ENCODE peak calls at places on chromosomes 7 and 10, in four cellular contexts. G is body of pancreas, K is astrocyte of the spinal cord, F is heart left ventricle. S is an unnamed sample.

GRCh38 chr7:37208528-37208927 is 240.1 kb downstream of the ELMO1 start:
- DNase-seq in F (peak; percentile 76), K (peak; percentile 4), G (peak; percentile 81), S (peak; percentile 54)

GRCh38 chr7:134827889-134828288 is 48.5 kb downstream of the CALD1 start:
- DNase-seq in K (peak; percentile 90), F (no peak), G (no peak), S (no peak)

GRCh38 chr7:68461430-68461829 is 1136.8 kb upstream of the AUTS2 start:
- DNase-seq in G (no peak), F (no peak), K (no peak), S (no peak)

GRCh38 chr7:14639329-14639728 is 263.2 kb downstream of the DGKB start:
- DNase-seq in G (peak; percentile 3), K (no peak), F (no peak), S (no peak)

GRCh38 chr7:123201901-123202300 is 2.1 kb upstream of the SLC13A1 start:
- DNase-seq in K (no peak), F (no peak), G (no peak), S (no peak)

GRCh38 chr10:100518761-100519241 is 860 bp downstream of the SEC31B start:
- DNase-seq in K (peak; percentile 67), G (peak; percentile 83), F (peak; percentile 72), S (peak; percentile 70)

GRCh38 chr10:49010831-49011230 is 71.2 kb upstream of the LRRC18 start:
- DNase-seq in F (no peak), K (no peak), G (no peak), S (no peak)

GRCh38 chr10:25633542-25633941 is 300.5 kb upstream of the MYO3A start:
- DNase-seq in F (no peak), G (no peak), K (no peak), S (no peak)

GRCh38 chr7:28503396-28503795 is 91.1 kb downstream of the CREB5 start:
- DNase-seq in G (no peak), F (no peak), K (no peak), S (no peak)

GRCh38 chr7:99679400-99680191 is at the start of gene CYP3A5:
- DNase-seq in K (no peak), F (no peak), G (peak; percentile 82), S (peak; percentile 85)

GRCh38 chr7:5362466-5362865 is 61.2 kb downstream of the TNRC18 start:
- DNase-seq in F (no peak), K (no peak), G (no peak), S (no peak)

GRCh38 chr7:128427289-128427891 is 17.6 kb upstream of the IMPDH1 start:
- DNase-seq in G (peak; percentile 48), F (no peak), K (peak; percentile 64), S (no peak)

GRCh38 chr10:75102830-75103673 is 8.4 kb upstream of the SAMD8 start:
- DNase-seq in K (no peak), G (no peak), F (no peak), S (no peak)

GRCh38 chr7:93877742-93878141 is 12.8 kb downstream of the TFPI2 start:
- DNase-seq in F (no peak), K (no peak), G (no peak), S (no peak)

GRCh38 chr7:2937701-2938513 is 93.8 kb upstream of the GNA12 start:
- DNase-seq in G (no peak), F (no peak), K (no peak), S (no peak)

GRCh38 chr10:5094265-5095205 is at the start of gene AKR1C3:
- DNase-seq in F (no peak), G (peak; percentile 13), K (peak; percentile 52), S (no peak)

GRCh38 chr10:100508691-100509150 is 10.9 kb downstream of the SEC31B start:
- DNase-seq in K (peak; percentile 63), G (peak; percentile 26), F (no peak), S (no peak)

GRCh38 chr10:79982861-79983260 is 34.0 kb upstream of the SFTPD start:
- DNase-seq in F (no peak), G (no peak), K (no peak), S (no peak)

GRCh38 chr10:103493362-103493871 is at the start of gene NEURL1:
- DNase-seq in F (no peak), K (no peak), G (no peak), S (no peak)
- H3K4me3 ChIP-seq in F (peak within 1 kb of the TSS; percentile 59), K (no peak within 1 kb of the TSS), G (peak within 1 kb of the TSS; percentile 23), S (peak within 1 kb of the TSS; percentile 63)

DNA sequence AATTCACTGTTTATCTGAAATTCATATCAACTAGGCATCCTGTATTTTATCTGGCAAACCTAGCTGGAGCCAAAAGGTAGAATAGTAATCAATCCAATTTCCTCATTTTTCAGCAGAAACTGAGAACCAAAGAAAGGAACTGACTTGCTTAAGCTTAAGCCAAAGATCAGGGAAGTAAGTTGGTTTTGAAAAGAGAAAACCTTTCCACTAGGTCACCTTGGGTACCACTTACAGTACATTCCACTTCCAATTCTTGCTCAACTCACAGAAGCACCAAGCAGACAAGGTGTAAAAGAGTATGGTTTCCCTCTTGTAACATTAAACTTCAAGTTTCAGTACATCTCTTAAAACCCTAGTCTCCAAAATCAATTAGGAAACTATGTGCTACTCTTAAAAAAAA is 79.6 kb downstream of the ZFAND4 start:
- DNase-seq in F (no peak), G (no peak), K (no peak), S (no peak)
- H3K4me3 ChIP-seq in F (no peak overlapping the region), G (peak overlapping the region; percentile 83), K (no peak overlapping the region), S (peak overlapping the region; percentile 97)

GRCh38 chr10:65496541-65496940 is 1429.3 kb upstream of the LRRTM3 start:
- DNase-seq in K (no peak), G (no peak), F (no peak), S (no peak)

GRCh38 chr10:65501259-65501658 is 1424.6 kb upstream of the LRRTM3 start:
- DNase-seq in F (no peak), K (no peak), G (peak; percentile 37), S (no peak)

GRCh38 chr10:65497837-65498236 is 1428.0 kb upstream of the LRRTM3 start:
- DNase-seq in G (no peak), F (no peak), K (no peak), S (no peak)

DNA sequence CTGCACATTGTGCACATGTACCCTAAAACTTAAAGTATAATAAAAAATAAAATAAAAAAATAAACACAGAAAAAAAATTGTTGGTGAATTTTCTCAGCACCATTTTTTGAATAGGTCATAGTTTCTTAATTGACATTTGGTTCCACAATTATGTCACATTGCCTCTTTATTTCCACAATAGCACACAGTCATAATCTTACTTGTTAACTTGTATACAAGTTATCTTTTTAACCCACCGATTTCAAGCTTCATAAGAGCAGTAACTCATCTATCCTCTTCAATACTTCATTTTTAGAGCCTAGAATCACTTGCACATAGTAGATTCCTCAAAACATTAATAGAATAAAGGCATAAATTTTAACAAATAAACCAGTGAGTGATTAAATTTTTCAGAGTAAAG is 1425.1 kb upstream of the LRRTM3 start:
- DNase-seq in G (no peak), F (no peak), K (no peak), S (no peak)
- H3K4me3 ChIP-seq in G (no peak overlapping the region), F (no peak overlapping the region), K (no peak overlapping the region), S (no peak overlapping the region)

GRCh38 chr7:73850212-73850611 is 7.9 kb upstream of the METTL27 start:
- DNase-seq in F (no peak), G (no peak), K (no peak), S (no peak)

GRCh38 chr7:73852500-73852899 is 8.5 kb upstream of the TMEM270 start:
- DNase-seq in K (no peak), F (no peak), G (no peak), S (no peak)

GRCh38 chr7:73850781-73851207 is 8.5 kb upstream of the METTL27 start:
- DNase-seq in K (peak; percentile 98), G (no peak), F (no peak), S (peak; percentile 56)

GRCh38 chr7:73847941-73848723 is 5.8 kb upstream of the METTL27 start:
- DNase-seq in K (no peak), F (no peak), G (no peak), S (no peak)

GRCh38 chr7:73851410-73852338 is 9.3 kb upstream of the TMEM270 start:
- DNase-seq in F (no peak), G (no peak), K (peak; percentile 97), S (no peak)
- H3K4me3 ChIP-seq in F (no peak overlapping the region), G (no peak overlapping the region), K (no peak overlapping the region), S (no peak overlapping the region)